ENCODE peak calls at places on chromosomes 4 and X, in nine cellular contexts. L is HCEC 1CT, P is AG20443, T is NCI-H1092 treated with DMSO at 0.1 percent for 48 hours, S is caudate nucleus, R is M059J, K is BE2C, F is glutamatergic neuron, A is EL. V is an unnamed sample.

GRCh38 chr4:151783867-151784266 is 23.1 kb upstream of the GATB start:
- DNase-seq in S (no peak), A (peak), R (no peak), F (no peak), K (no peak), L (no peak), P (no peak), T (no peak), V (no peak)

GRCh38 chr4:187603093-187603395 is 392.5 kb upstream of the ZFP42 start:
- DNase-seq in R (peak), A (peak), L (peak), F (no peak), K (no peak), S (no peak), T (no peak), P (peak), V (no peak)

GRCh38 chr4:112069110-112069509 is 76.1 kb upstream of the FAM241A start:
- DNase-seq in F (no peak), L (peak), S (no peak), P (no peak), T (no peak), R (no peak), A (peak), K (no peak), V (no peak)

GRCh38 chr4:6891436-6892170 is 18.0 kb upstream of the TBC1D14 start:
- DNase-seq in R (no peak), T (no peak), F (no peak), L (no peak), A (no peak), P (no peak), K (no peak), S (no peak), V (no peak)

GRCh38 chr4:183889190-183889589 is 15.9 kb upstream of the STOX2 start:
- DNase-seq in T (no peak), L (no peak), P (no peak), K (no peak), A (no peak), S (no peak), R (no peak), F (no peak), V (no peak)

GRCh38 chr4:128288689-128289106 is 1.1 kb upstream of the PGRMC2 start:
- DNase-seq in F (no peak), K (no peak), R (peak), L (no peak), T (peak), P (no peak), S (no peak), A (peak), V (peak)

GRCh38 chr4:174120446-174121142 is 162.9 kb downstream of the FBXO8 start:
- DNase-seq in S (no peak), F (peak), P (peak), A (peak), K (peak), L (peak), R (peak), T (peak), V (peak)

GRCh38 chr4:147942729-147943128 is 210.8 kb downstream of the ARHGAP10 start:
- DNase-seq in R (no peak), A (no peak), K (no peak), F (no peak), P (no peak), T (no peak), S (no peak), L (no peak), V (peak)

GRCh38 chrX:109472939-109473713 is 8.8 kb downstream of the GUCY2F start:
- DNase-seq in L (peak), P (peak), R (peak), S (no peak), T (no peak), F (peak), K (peak), A (peak), V (peak)

GRCh38 chrX:103688949-103689348 is 2.5 kb upstream of the MORF4L2 start:
- DNase-seq in F (no peak), R (peak), A (peak), P (no peak), T (peak), L (peak), K (no peak), S (no peak), V (no peak)

V was measured in WERI-Rb-1.